ENCODE peak calls at places on chromosomes 7 and 10, in four cellular contexts. One of them, this sample, is unnamed.

GRCh38 chr10:71043858-71044257 is 155.5 kb upstream of the PCBD1 start:
- DNase-seq in GM12878: no peak
- DNase-seq in HL-60: no peak
- DNase-seq in K562: no peak
- DNase-seq in this sample: no peak

GRCh38 chr7:34837826-34838225 is 179.8 kb downstream of the NPSR1 start:
- DNase-seq in GM12878: no peak
- DNase-seq in HL-60: no peak
- DNase-seq in K562: no peak
- DNase-seq in this sample: no peak

GRCh38 chr10:56632537-56632936 is 271.5 kb upstream of the ZWINT start:
- DNase-seq in GM12878: no peak
- DNase-seq in HL-60: no peak
- DNase-seq in K562: no peak
- DNase-seq in this sample: no peak

GRCh38 chr10:28177944-28178637 is 124.8 kb downstream of the MPP7 start:
- DNase-seq in GM12878: no peak
- DNase-seq in HL-60: no peak
- DNase-seq in K562: no peak
- DNase-seq in this sample: no peak

GRCh38 chr7:17849504-17849903 is 90.8 kb downstream of the SNX13 start:
- DNase-seq in GM12878: no peak
- DNase-seq in HL-60: no peak
- DNase-seq in K562: no peak
- DNase-seq in this sample: no peak

GRCh38 chr7:8433477-8434289 is at the start of gene NXPH1:
- DNase-seq in GM12878: no peak
- DNase-seq in HL-60: no peak
- DNase-seq in K562: peak
- DNase-seq in this sample: no peak

GRCh38 chr7:138167222-138167621 is 91.0 kb downstream of the AKR1D1 start:
- DNase-seq in GM12878: no peak
- DNase-seq in HL-60: no peak
- DNase-seq in K562: no peak
- DNase-seq in this sample: no peak

GRCh38 chr10:88926484-88927249 is 25.9 kb downstream of the ACTA2 start:
- DNase-seq in GM12878: no peak
- DNase-seq in HL-60: peak
- DNase-seq in K562: no peak
- DNase-seq in this sample: no peak

GRCh38 chr10:3803884-3804741 is 19.1 kb upstream of the KLF6 start:
- DNase-seq in GM12878: no peak
- DNase-seq in HL-60: no peak
- DNase-seq in K562: peak
- DNase-seq in this sample: no peak

DNA sequence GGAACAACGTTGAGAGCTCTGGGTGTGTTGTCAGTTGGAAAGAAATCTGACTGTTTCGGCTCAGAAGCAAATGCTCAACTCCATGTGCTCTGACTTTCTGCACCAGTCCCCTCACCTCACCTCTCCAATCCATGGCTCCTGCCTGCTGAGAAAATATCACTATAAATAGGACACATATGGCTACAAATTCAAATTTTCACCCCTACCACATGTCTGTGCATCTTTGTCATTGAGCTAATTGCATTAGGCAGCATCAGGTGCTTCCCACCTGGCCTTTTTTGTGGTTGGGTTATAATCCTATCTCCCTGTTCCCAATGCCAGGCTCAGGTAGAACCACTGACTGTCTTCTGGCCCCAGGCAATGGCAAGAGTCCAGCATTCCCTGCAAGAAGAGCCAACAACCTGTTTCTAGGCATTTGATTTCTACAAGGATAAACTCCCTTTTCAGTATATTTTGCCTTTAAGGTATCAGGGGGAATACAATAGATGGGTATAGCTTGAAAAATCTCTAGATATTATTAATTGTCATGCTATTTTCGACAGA is 142.6 kb upstream of the LSM8 start:
- DNase-seq in GM12878: no peak
- DNase-seq in HL-60: no peak
- DNase-seq in K562: no peak
- DNase-seq in this sample: no peak
- TF ChIP-seq SPI1 in GM12878: no peak
- TF ChIP-seq SPI1 in HL-60: no peak
- TF ChIP-seq SPI1 in K562: no peak
- TF ChIP-seq SPI1 in this sample: no peak

GRCh38 chr10:13771992-13772391 is 185.2 kb downstream of the PRPF18 start:
- DNase-seq in GM12878: no peak
- DNase-seq in HL-60: no peak
- DNase-seq in K562: no peak
- DNase-seq in this sample: no peak
- TF ChIP-seq SPI1 in GM12878: no peak
- TF ChIP-seq SPI1 in HL-60: no peak
- TF ChIP-seq SPI1 in K562: no peak
- TF ChIP-seq SPI1 in this sample: no peak

DNA sequence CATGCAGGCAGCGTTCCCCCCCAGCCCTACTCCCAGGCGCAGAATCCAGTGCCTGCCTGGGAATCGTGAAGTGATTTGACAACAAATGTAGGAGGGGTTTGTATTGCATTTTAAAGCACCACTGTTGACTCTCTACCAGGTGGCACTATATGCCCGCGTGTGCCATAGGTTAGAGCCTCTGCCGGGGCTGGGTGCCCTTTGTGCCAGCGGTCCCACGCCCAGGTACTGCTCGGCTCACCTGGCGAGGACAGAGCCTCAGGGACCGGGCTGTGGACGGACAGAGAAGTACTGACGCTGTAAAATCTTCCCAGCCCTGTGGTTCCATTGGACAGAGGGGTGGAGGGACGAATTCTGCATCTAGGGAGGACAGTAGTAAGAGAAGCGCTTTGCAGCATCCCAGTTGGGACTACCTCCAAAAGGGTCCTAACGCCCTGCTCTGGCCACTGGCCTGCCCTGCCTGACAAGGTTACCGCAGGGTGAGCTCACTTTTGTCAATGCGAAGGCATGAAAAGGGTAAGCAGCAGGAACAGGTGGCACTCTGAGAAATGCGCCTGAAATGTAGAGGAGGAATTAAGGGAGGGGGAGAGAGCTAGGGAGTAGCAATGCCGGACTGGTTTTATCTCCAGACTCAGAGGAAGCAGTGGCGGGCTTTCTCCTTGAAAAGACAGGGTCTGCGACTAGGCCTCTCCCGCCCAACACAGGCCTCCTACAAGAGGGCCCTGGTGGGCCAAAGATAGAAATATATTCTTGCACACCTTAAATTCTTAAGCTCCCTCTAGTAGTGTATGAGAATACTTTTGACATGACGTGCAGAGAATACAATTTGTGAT is 858 bp upstream of the CACNA2D1 start:
- DNase-seq in GM12878: no peak
- DNase-seq in HL-60: no peak
- DNase-seq in K562: no peak
- DNase-seq in this sample: no peak
- TF ChIP-seq SPI1 in GM12878: no peak
- TF ChIP-seq SPI1 in HL-60: no peak
- TF ChIP-seq SPI1 in K562: no peak
- TF ChIP-seq SPI1 in this sample: no peak

DNA sequence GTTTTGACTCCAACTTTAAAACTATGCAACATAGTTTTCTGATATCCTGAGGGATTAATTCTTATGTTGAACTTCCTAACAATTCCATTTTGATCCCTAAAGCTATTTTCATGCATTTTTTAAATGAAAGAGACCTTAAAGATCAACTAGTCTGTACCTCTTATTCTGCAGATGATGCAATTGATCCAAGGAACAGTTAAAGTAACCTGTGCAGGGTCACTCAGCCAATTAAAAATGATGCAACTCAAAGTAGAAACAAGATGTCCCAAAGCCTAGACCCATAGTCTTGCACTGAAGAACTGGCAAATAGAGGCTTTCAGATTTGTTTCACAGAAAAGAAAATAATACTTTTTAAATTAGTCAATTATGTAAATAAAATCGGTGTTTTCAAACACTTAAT is 86.3 kb downstream of the IMMP2L start:
- DNase-seq in GM12878: no peak
- DNase-seq in HL-60: no peak
- DNase-seq in K562: no peak
- DNase-seq in this sample: no peak
- TF ChIP-seq SPI1 in GM12878: no peak
- TF ChIP-seq SPI1 in HL-60: no peak
- TF ChIP-seq SPI1 in K562: no peak
- TF ChIP-seq SPI1 in this sample: no peak